ENCODE peak calls at places on chromosomes 6 and 20, in six cellular contexts. E is A549, A is HepG2, K is K562, D is GM12878, C is endothelial cell of umbilical vein. R is an unnamed sample.

GRCh38 chr6:133567656-133568055 is 321.3 kb upstream of the TCF21 start:
- DNase-seq in E (no peak), A (no peak), K (no peak), D (no peak), C (no peak), R (no peak)

GRCh38 chr20:38109657-38110524 is 55.2 kb downstream of the TGM2 start:
- DNase-seq in E (peak; percentile 77), A (peak; percentile 99), K (no peak), D (no peak), C (peak; percentile 84), R (peak; percentile 47)

GRCh38 chr6:121724576-121724975 is 289.1 kb downstream of the GJA1 start:
- DNase-seq in E (no peak), A (no peak), K (no peak), D (no peak), C (peak; percentile 44), R (no peak)

GRCh38 chr20:11401988-11402387 is 515.7 kb upstream of the BTBD3 start:
- DNase-seq in E (no peak), A (no peak), K (no peak), D (peak; percentile 27), C (no peak), R (no peak)

GRCh38 chr6:84739866-84740208 is 24.6 kb downstream of the TBX18 start:
- DNase-seq in E (no peak), A (no peak), K (no peak), D (no peak), C (no peak), R (no peak)

GRCh38 chr6:28980797-28981390 is 24.2 kb downstream of the ZNF311 start:
- DNase-seq in E (peak; percentile 78), A (peak; percentile 100), K (peak; percentile 84), D (peak; percentile 11), C (peak; percentile 92), R (peak; percentile 94)

GRCh38 chr6:7765575-7766325 is 39.9 kb downstream of the BMP6 start:
- DNase-seq in E (no peak), A (no peak), K (no peak), D (no peak), C (no peak), R (no peak)

GRCh38 chr20:61861858-61862257 is 203.8 kb downstream of the TAF4 start:
- DNase-seq in E (no peak), A (no peak), K (no peak), D (no peak), C (no peak), R (no peak)

GRCh38 chr6:5302995-5303622 is 41.8 kb downstream of the FARS2 start:
- DNase-seq in E (peak; percentile 33), A (peak; percentile 73), K (no peak), D (peak; percentile 41), C (peak; percentile 18), R (no peak)

GRCh38 chr6:139247618-139248017 is 44.2 kb downstream of the TXLNB start:
- DNase-seq in E (no peak), A (no peak), K (no peak), D (no peak), C (peak; percentile 30), R (no peak)

GRCh38 chr6:150667977-150668716 is 68.5 kb downstream of the PLEKHG1 start:
- DNase-seq in E (peak; percentile 6), A (peak; percentile 86), K (peak; percentile 22), D (no peak), C (peak; percentile 93), R (no peak)

DNA sequence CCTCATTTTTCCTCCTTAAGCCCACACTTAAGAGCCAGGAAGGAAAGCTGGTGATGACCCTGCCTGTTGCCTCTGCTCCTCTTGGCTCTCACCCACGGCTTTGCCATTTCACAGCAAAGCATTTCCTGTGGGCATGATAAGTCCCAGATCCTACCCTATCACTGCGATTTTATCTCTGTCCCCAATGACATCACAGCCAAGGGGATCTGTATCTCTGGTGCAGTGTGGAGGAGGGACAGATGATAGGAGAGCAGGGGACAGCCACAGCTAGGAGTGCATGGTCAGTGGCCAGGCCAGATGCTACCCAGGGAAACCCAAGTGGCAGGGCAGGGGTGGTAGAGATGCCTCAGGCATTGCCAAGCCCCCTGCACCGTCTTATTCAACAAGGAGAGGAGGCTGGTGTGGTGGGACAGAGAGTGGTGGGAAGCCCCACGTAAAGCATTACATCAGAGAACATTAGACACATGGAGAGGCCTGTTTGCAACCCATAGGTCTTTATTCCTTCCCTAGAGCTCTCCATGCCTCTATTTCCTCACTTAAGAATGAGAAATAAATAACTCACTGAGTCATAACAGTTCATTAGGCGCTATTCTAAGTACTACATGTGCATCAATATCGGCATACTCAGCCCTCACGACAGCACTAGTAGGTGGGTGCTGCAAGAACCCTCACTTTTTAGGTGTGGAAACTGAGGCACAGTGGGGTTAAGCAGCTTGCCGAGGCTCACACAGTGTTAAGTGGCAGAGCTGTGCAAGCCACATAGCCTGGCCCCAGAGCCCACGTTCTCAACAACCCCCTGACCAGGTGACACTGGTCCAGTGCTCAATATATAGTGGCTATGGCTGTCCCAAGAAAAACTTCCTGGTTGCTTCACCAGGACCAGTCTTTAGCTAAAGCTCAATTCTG is 4.6 kb downstream of the TFEB start:
- DNase-seq in E (no peak), A (no peak), K (no peak), D (no peak), C (peak; percentile 11), R (peak; percentile 32)
- TF ChIP-seq POLR2A in E (no peak), A (no peak), K (no peak), D (peak; percentile 44), C (no peak), R (no peak)

GRCh38 chr6:41767112-41767946 is 12.4 kb downstream of the FRS3 start:
- DNase-seq in E (no peak), A (peak; percentile 82), K (peak; percentile 73), D (no peak), C (peak; percentile 77), R (peak; percentile 78)
- TF ChIP-seq MYC in E (no peak), A (no peak), K (no peak), D (no peak), C (no peak), R (no peak)

DNA sequence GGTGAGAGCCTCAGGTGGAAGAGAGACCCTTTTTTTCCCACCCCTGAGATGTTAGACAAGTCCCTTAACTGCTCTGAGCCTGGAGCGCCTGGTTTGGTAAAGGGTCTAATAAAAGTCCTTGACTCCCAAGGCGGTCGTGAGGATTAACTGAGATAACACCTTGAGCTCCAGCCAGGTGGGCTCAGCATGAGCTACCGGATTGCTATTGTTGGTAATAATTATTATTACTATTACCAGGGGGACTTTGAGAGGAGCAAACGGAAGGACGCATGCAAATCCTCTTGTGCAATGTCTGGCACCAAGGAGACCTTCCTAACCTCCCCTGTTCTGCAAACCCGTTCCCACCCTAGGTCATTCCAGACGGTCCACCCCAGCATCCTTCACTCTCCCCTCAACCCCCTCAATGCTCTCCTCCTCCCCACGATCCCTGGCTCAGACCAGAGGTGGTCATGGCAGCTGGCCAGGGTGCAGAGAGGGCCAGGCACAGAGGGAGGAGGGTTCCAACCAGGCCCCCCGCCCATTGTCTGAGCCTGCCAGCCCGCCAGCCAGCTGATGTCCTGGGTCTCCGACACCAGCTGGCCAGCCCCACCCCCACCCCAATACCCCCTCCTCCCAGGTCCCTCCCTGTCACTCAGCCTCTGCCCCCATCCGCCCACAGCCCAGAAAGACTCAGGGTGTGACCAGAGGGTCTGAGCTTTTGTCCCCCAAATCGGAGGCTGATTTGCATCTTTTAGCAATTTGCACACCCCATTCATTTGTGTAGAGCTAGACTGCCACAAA is 14.3 kb upstream of the CBFA2T2 start:
- DNase-seq in E (no peak), A (no peak), K (no peak), D (no peak), C (no peak), R (no peak)
- TF ChIP-seq CTCF in E (no peak), A (no peak), K (no peak), D (no peak), C (no peak), R (no peak)

GRCh38 chr20:47276251-47276650 is 80.2 kb downstream of the ZMYND8 start:
- DNase-seq in E (no peak), A (no peak), K (no peak), D (no peak), C (no peak), R (no peak)

GRCh38 chr20:47273591-47274235 is 82.8 kb downstream of the ZMYND8 start:
- DNase-seq in E (peak; percentile 13), A (no peak), K (no peak), D (no peak), C (no peak), R (no peak)

GRCh38 chr20:47275548-47275947 is 81.0 kb downstream of the ZMYND8 start:
- DNase-seq in E (no peak), A (no peak), K (no peak), D (no peak), C (no peak), R (no peak)

GRCh38 chr20:47272893-47273590 is 83.5 kb downstream of the ZMYND8 start:
- DNase-seq in E (peak; percentile 67), A (peak; percentile 78), K (peak; percentile 63), D (peak; percentile 46), C (peak; percentile 80), R (peak; percentile 70)

DNA sequence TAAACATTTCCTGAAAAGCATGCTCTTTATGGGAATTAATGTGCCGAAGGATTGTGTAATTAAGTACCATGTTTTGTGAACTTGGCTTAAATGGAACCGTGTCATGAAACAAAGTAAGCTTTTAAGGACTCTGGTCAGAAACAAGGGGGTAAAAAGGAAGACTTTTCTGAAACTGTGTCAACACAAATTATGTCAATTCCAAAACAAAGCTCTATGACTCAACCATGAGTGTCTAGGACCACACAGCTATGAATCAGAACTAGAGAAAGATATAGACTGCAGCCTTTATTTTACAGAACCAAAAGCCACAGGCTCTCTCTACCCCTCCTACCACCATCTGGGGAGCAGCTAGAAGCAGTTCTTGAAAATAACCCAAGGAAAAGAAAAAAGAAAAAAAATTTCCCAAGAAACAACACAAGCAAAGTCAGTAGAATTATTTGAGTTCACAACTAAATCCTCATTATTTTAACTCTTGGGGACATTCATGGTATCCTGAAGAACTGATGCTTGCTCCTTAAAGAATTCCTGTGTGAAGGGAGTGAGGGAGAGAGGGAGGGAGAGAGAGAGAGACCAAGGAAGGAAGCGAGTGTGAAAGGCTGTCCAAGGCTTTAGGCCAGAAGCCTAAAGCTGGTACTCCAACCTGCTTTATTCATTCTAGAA is 81.9 kb downstream of the ZMYND8 start:
- DNase-seq in E (peak; percentile 93), A (peak; percentile 71), K (no peak), D (peak; percentile 87), C (peak; percentile 96), R (peak; percentile 67)
- TF ChIP-seq POLR2A in E (no peak), A (no peak), K (no peak), D (no peak), C (peak; percentile 40), R (no peak)

GRCh38 chr6:119446623-119447008 is 97.1 kb upstream of the MAN1A1 start:
- DNase-seq in E (no peak), A (no peak), K (no peak), D (no peak), C (no peak), R (no peak)
- TF ChIP-seq MYC in E (no peak), A (no peak), K (no peak), D (no peak), C (no peak), R (no peak)

GRCh38 chr20:35264755-35265154 is 13.2 kb downstream of the MMP24OS start:
- DNase-seq in E (peak; percentile 61), A (peak; percentile 74), K (no peak), D (no peak), C (peak; percentile 44), R (peak; percentile 58)
- TF ChIP-seq CTCF in E (peak; percentile 59), A (peak; percentile 82), K (peak; percentile 61), D (no peak), C (peak; percentile 52), R (peak; percentile 52)